ENCODE peak calls at places on chromosomes 16 and 17, in ten cellular contexts. S is putamen; N is HTR-8/SVneo; E is stimulated activated CD4-positive, alpha-beta T cell treated with anti-CD3 and anti-CD28 coated beads, Interleukin-12 subunit alpha, Interleukin-12 subunit beta, amount 100 ng/mL, for 24 hours; L is tibial nerve; Z is T-cell; Y is LoVo; B is brain microvascular endothelial cell; X is activated CD8-positive, alpha-beta memory T cell treated with anti-CD3 and anti-CD28 coated beads for 48 hours; T is astrocyte of the spinal cord. K is an unnamed sample.

GRCh38 chr16:5487728-5488127 is 390.1 kb upstream of the EEF2KMT start:
- DNase-seq in T (no peak), B (no peak), E (no peak), Y (no peak), Z (no peak), X (no peak), S (no peak), N (no peak), L (no peak), K (no peak)

GRCh38 chr16:81798311-81799137 is 19.4 kb downstream of the PLCG2 start:
- DNase-seq in E (no peak), Z (no peak), L (no peak), Y (no peak), X (no peak), S (no peak), T (no peak), N (no peak), B (no peak), K (no peak)

GRCh38 chr17:60391419-60392041 is 403 bp downstream of the USP32 start:
- DNase-seq in Z (no peak), X (no peak), N (peak), E (no peak), L (peak), B (no peak), Y (no peak), T (peak), S (no peak), K (no peak)

GRCh38 chr17:6930754-6931153 is 65.1 kb upstream of the ALOX12 start:
- DNase-seq in L (no peak), N (no peak), B (no peak), E (no peak), Z (no peak), S (no peak), X (no peak), Y (no peak), T (no peak), K (no peak)

GRCh38 chr16:1432388-1433262 is 1.7 kb downstream of the PERCC1 start:
- DNase-seq in B (no peak), Z (no peak), X (no peak), T (no peak), N (no peak), L (no peak), S (no peak), Y (no peak), E (no peak), K (no peak)

GRCh38 chr16:22326369-22326652 is 29.1 kb downstream of the POLR3E start:
- DNase-seq in Z (no peak), T (no peak), L (no peak), B (no peak), N (no peak), S (no peak), X (no peak), E (no peak), Y (no peak), K (no peak)

GRCh38 chr17:21024024-21024423 is 18.8 kb downstream of the USP22 start:
- DNase-seq in S (no peak), X (no peak), Z (no peak), L (no peak), E (no peak), Y (no peak), T (no peak), B (no peak), N (no peak), K (no peak)

GRCh38 chr17:82241926-82242697 is 13.3 kb downstream of the SLC16A3 start:
- DNase-seq in X (no peak), Y (no peak), E (no peak), N (no peak), B (no peak), S (no peak), L (no peak), T (no peak), Z (no peak), K (no peak)

GRCh38 chr17:29623283-29623647 is 553 bp upstream of the CORO6 start:
- DNase-seq in Y (no peak), Z (no peak), B (no peak), E (no peak), T (no peak), X (no peak), N (no peak), S (no peak), L (no peak), K (no peak)

GRCh38 chr16:2783581-2784375 is 3.6 kb downstream of the PRSS33 start:
- DNase-seq in X (no peak), T (no peak), E (no peak), Y (no peak), L (no peak), Z (no peak), B (no peak), S (no peak), N (no peak), K (no peak)

GRCh38 chr17:8611135-8611534 is 19.4 kb downstream of the MYH10 start:
- DNase-seq in L (no peak), E (no peak), N (no peak), B (peak), X (no peak), Y (no peak), T (no peak), Z (no peak), S (no peak), K (no peak)

K was measured in dermis microvascular lymphatic vessel endothelial cell.